ENCODE peak calls at places on chromosomes 6 and 20, in nine cellular contexts. One of them, this sample, is unnamed.

GRCh38 chr6:14542670-14543366 is 425.2 kb downstream of the CD83 start:
- DNase-seq in HEK293T: no peak
- DNase-seq in NCI-H748 treated with DMSO at 0.1 percent for 48 hours: no peak
- DNase-seq in NCI-H446 treated with DMSO at 0.1 percent for 48 hours: no peak
- DNase-seq in DMS153: no peak
- DNase-seq in NCI-H146: peak
- DNase-seq in stimulated activated CD8-positive, alpha-beta memory T cell treated with anti-CD3 and anti-CD28 coated beads, Interleukin-15, amount 100 ng/mL, for 1 hour: no peak
- DNase-seq in non-pigmented ciliary epithelial cell: peak
- DNase-seq in ovary: no peak
- DNase-seq in this sample: peak

GRCh38 chr20:7702141-7702540 is 238.1 kb downstream of the HAO1 start:
- DNase-seq in NCI-H748 treated with DMSO at 0.1 percent for 48 hours: no peak
- DNase-seq in NCI-H446 treated with DMSO at 0.1 percent for 48 hours: no peak
- DNase-seq in DMS153: no peak
- DNase-seq in non-pigmented ciliary epithelial cell: no peak
- DNase-seq in NCI-H146: peak
- DNase-seq in HEK293T: no peak
- DNase-seq in ovary: no peak
- DNase-seq in stimulated activated CD8-positive, alpha-beta memory T cell treated with anti-CD3 and anti-CD28 coated beads, Interleukin-15, amount 100 ng/mL, for 1 hour: no peak
- DNase-seq in this sample: no peak

GRCh38 chr6:7137335-7138106 is 29.8 kb downstream of the RREB1 start:
- DNase-seq in HEK293T: peak
- DNase-seq in NCI-H446 treated with DMSO at 0.1 percent for 48 hours: no peak
- DNase-seq in non-pigmented ciliary epithelial cell: no peak
- DNase-seq in NCI-H146: no peak
- DNase-seq in NCI-H748 treated with DMSO at 0.1 percent for 48 hours: no peak
- DNase-seq in stimulated activated CD8-positive, alpha-beta memory T cell treated with anti-CD3 and anti-CD28 coated beads, Interleukin-15, amount 100 ng/mL, for 1 hour: no peak
- DNase-seq in DMS153: no peak
- DNase-seq in ovary: peak
- DNase-seq in this sample: no peak

GRCh38 chr20:37042986-37043972 is 52.5 kb downstream of the RBL1 start:
- DNase-seq in NCI-H446 treated with DMSO at 0.1 percent for 48 hours: no peak
- DNase-seq in NCI-H146: no peak
- DNase-seq in HEK293T: no peak
- DNase-seq in non-pigmented ciliary epithelial cell: no peak
- DNase-seq in NCI-H748 treated with DMSO at 0.1 percent for 48 hours: no peak
- DNase-seq in DMS153: no peak
- DNase-seq in stimulated activated CD8-positive, alpha-beta memory T cell treated with anti-CD3 and anti-CD28 coated beads, Interleukin-15, amount 100 ng/mL, for 1 hour: no peak
- DNase-seq in ovary: no peak
- DNase-seq in this sample: no peak

GRCh38 chr6:13763740-13764381 is 50.5 kb downstream of the MCUR1 start:
- DNase-seq in NCI-H748 treated with DMSO at 0.1 percent for 48 hours: no peak
- DNase-seq in NCI-H146: no peak
- DNase-seq in ovary: no peak
- DNase-seq in stimulated activated CD8-positive, alpha-beta memory T cell treated with anti-CD3 and anti-CD28 coated beads, Interleukin-15, amount 100 ng/mL, for 1 hour: no peak
- DNase-seq in HEK293T: no peak
- DNase-seq in non-pigmented ciliary epithelial cell: no peak
- DNase-seq in NCI-H446 treated with DMSO at 0.1 percent for 48 hours: no peak
- DNase-seq in DMS153: no peak
- DNase-seq in this sample: no peak

GRCh38 chr6:79607000-79607399 is 24.1 kb upstream of the SH3BGRL2 start:
- DNase-seq in HEK293T: no peak
- DNase-seq in NCI-H146: no peak
- DNase-seq in non-pigmented ciliary epithelial cell: no peak
- DNase-seq in stimulated activated CD8-positive, alpha-beta memory T cell treated with anti-CD3 and anti-CD28 coated beads, Interleukin-15, amount 100 ng/mL, for 1 hour: no peak
- DNase-seq in NCI-H748 treated with DMSO at 0.1 percent for 48 hours: no peak
- DNase-seq in DMS153: no peak
- DNase-seq in ovary: no peak
- DNase-seq in NCI-H446 treated with DMSO at 0.1 percent for 48 hours: no peak
- DNase-seq in this sample: no peak

GRCh38 chr6:76466286-76466685 is 393.8 kb upstream of the IMPG1 start:
- DNase-seq in stimulated activated CD8-positive, alpha-beta memory T cell treated with anti-CD3 and anti-CD28 coated beads, Interleukin-15, amount 100 ng/mL, for 1 hour: no peak
- DNase-seq in non-pigmented ciliary epithelial cell: no peak
- DNase-seq in DMS153: no peak
- DNase-seq in NCI-H748 treated with DMSO at 0.1 percent for 48 hours: no peak
- DNase-seq in ovary: no peak
- DNase-seq in NCI-H146: no peak
- DNase-seq in NCI-H446 treated with DMSO at 0.1 percent for 48 hours: no peak
- DNase-seq in HEK293T: no peak
- DNase-seq in this sample: no peak

GRCh38 chr6:111818539-111819226 is 54.6 kb downstream of the FYN start:
- DNase-seq in HEK293T: no peak
- DNase-seq in NCI-H748 treated with DMSO at 0.1 percent for 48 hours: no peak
- DNase-seq in NCI-H446 treated with DMSO at 0.1 percent for 48 hours: no peak
- DNase-seq in ovary: no peak
- DNase-seq in stimulated activated CD8-positive, alpha-beta memory T cell treated with anti-CD3 and anti-CD28 coated beads, Interleukin-15, amount 100 ng/mL, for 1 hour: no peak
- DNase-seq in non-pigmented ciliary epithelial cell: no peak
- DNase-seq in DMS153: no peak
- DNase-seq in NCI-H146: no peak
- DNase-seq in this sample: no peak

GRCh38 chr6:116812051-116812650 is 16.7 kb downstream of the GPRC6A start:
- DNase-seq in HEK293T: no peak
- DNase-seq in DMS153: no peak
- DNase-seq in NCI-H748 treated with DMSO at 0.1 percent for 48 hours: no peak
- DNase-seq in NCI-H146: no peak
- DNase-seq in stimulated activated CD8-positive, alpha-beta memory T cell treated with anti-CD3 and anti-CD28 coated beads, Interleukin-15, amount 100 ng/mL, for 1 hour: no peak
- DNase-seq in NCI-H446 treated with DMSO at 0.1 percent for 48 hours: no peak
- DNase-seq in non-pigmented ciliary epithelial cell: no peak
- DNase-seq in ovary: no peak
- DNase-seq in this sample: no peak

GRCh38 chr6:13624871-13625288 is 9.7 kb downstream of the NOL7 start:
- DNase-seq in DMS153: peak
- DNase-seq in non-pigmented ciliary epithelial cell: no peak
- DNase-seq in ovary: no peak
- DNase-seq in NCI-H748 treated with DMSO at 0.1 percent for 48 hours: no peak
- DNase-seq in stimulated activated CD8-positive, alpha-beta memory T cell treated with anti-CD3 and anti-CD28 coated beads, Interleukin-15, amount 100 ng/mL, for 1 hour: no peak
- DNase-seq in NCI-H146: peak
- DNase-seq in NCI-H446 treated with DMSO at 0.1 percent for 48 hours: no peak
- DNase-seq in HEK293T: peak
- DNase-seq in this sample: no peak

This sample was measured in caudate nucleus.